ENCODE peak calls at places on chromosomes 6 and 20, in eight cellular contexts. One of them, this sample, is unnamed.
A peak's percentile ranks its signal among the peaks of the same experiment; 100 is the strongest.

GRCh38 chr20:46062151-46062550 is 27.6 kb downstream of the NCOA5 start:
- DNase-seq in K562: no peak
- DNase-seq in HepG2: no peak
- DNase-seq in sigmoid colon: no peak
- DNase-seq in GM23338: no peak
- DNase-seq in breast epithelium: no peak
- DNase-seq in transverse colon: no peak
- DNase-seq in suprapubic skin: no peak
- DNase-seq in this sample: no peak

GRCh38 chr6:30129818-30130679 is 5.9 kb upstream of the TRIM40 start:
- DNase-seq in breast epithelium: no peak
- DNase-seq in suprapubic skin: no peak
- DNase-seq in sigmoid colon: no peak
- DNase-seq in transverse colon: no peak
- DNase-seq in K562: no peak
- DNase-seq in HepG2: no peak
- DNase-seq in GM23338: no peak
- DNase-seq in this sample: no peak

GRCh38 chr6:71080151-71080550 is 123.3 kb upstream of the B3GAT2 start:
- DNase-seq in HepG2: no peak
- DNase-seq in K562: no peak
- DNase-seq in suprapubic skin: no peak
- DNase-seq in sigmoid colon: no peak
- DNase-seq in GM23338: no peak
- DNase-seq in transverse colon: no peak
- DNase-seq in breast epithelium: no peak
- DNase-seq in this sample: no peak

GRCh38 chr6:118996289-118996820 is 61.4 kb upstream of the MCM9 start:
- DNase-seq in transverse colon: no peak
- DNase-seq in breast epithelium: no peak
- DNase-seq in K562: no peak
- DNase-seq in HepG2: no peak
- DNase-seq in sigmoid colon: no peak
- DNase-seq in suprapubic skin: no peak
- DNase-seq in GM23338: no peak
- DNase-seq in this sample: no peak

GRCh38 chr6:17985934-17986655 is 1.3 kb downstream of the KIF13A start:
- DNase-seq in HepG2: no peak
- DNase-seq in suprapubic skin: no peak
- DNase-seq in GM23338: no peak
- DNase-seq in K562: no peak
- DNase-seq in transverse colon: no peak
- DNase-seq in sigmoid colon: no peak
- DNase-seq in breast epithelium: no peak
- DNase-seq in this sample: no peak

GRCh38 chr20:10771435-10772140 is 97.8 kb upstream of the JAG1 start:
- DNase-seq in suprapubic skin: no peak
- DNase-seq in breast epithelium: no peak
- DNase-seq in transverse colon: no peak
- DNase-seq in sigmoid colon: no peak
- DNase-seq in HepG2: no peak
- DNase-seq in K562: no peak
- DNase-seq in GM23338: no peak
- DNase-seq in this sample: no peak

GRCh38 chr20:44540834-44541233 is 19.0 kb upstream of the SERINC3 start:
- DNase-seq in suprapubic skin: no peak
- DNase-seq in GM23338: peak; percentile 39
- DNase-seq in HepG2: no peak
- DNase-seq in transverse colon: no peak
- DNase-seq in breast epithelium: no peak
- DNase-seq in sigmoid colon: no peak
- DNase-seq in K562: no peak
- DNase-seq in this sample: no peak

GRCh38 chr6:168609914-168610490 is 169.0 kb downstream of the SMOC2 start:
- DNase-seq in K562: no peak
- DNase-seq in breast epithelium: no peak
- DNase-seq in transverse colon: no peak
- DNase-seq in GM23338: no peak
- DNase-seq in HepG2: no peak
- DNase-seq in sigmoid colon: peak; percentile 44
- DNase-seq in suprapubic skin: no peak
- DNase-seq in this sample: no peak

GRCh38 chr6:30800876-30801275 is 56.5 kb upstream of the IER3 start:
- DNase-seq in breast epithelium: no peak
- DNase-seq in suprapubic skin: no peak
- DNase-seq in GM23338: no peak
- DNase-seq in sigmoid colon: no peak
- DNase-seq in transverse colon: no peak
- DNase-seq in HepG2: no peak
- DNase-seq in K562: no peak
- DNase-seq in this sample: no peak

GRCh38 chr20:18388860-18389259 is 78.0 kb downstream of the DZANK1 start:
- DNase-seq in K562: no peak
- DNase-seq in GM23338: no peak
- DNase-seq in breast epithelium: no peak
- DNase-seq in HepG2: peak; percentile 95
- DNase-seq in sigmoid colon: no peak
- DNase-seq in suprapubic skin: no peak
- DNase-seq in transverse colon: no peak
- DNase-seq in this sample: no peak

GRCh38 chr20:49445176-49445575 is 37.3 kb downstream of the KCNB1 start:
- DNase-seq in HepG2: no peak
- DNase-seq in GM23338: no peak
- DNase-seq in breast epithelium: no peak
- DNase-seq in K562: no peak
- DNase-seq in suprapubic skin: no peak
- DNase-seq in sigmoid colon: peak; percentile 58
- DNase-seq in transverse colon: no peak
- DNase-seq in this sample: no peak

GRCh38 chr6:122753688-122754056 is 25.8 kb upstream of the FABP7 start:
- DNase-seq in transverse colon: no peak
- DNase-seq in HepG2: no peak
- DNase-seq in sigmoid colon: no peak
- DNase-seq in suprapubic skin: no peak
- DNase-seq in GM23338: no peak
- DNase-seq in K562: no peak
- DNase-seq in breast epithelium: no peak
- DNase-seq in this sample: no peak

GRCh38 chr6:136607932-136608772 is 57.9 kb upstream of the MAP7 start:
- DNase-seq in GM23338: peak; percentile 90
- DNase-seq in HepG2: peak; percentile 59
- DNase-seq in suprapubic skin: no peak
- DNase-seq in breast epithelium: peak; percentile 74
- DNase-seq in sigmoid colon: no peak
- DNase-seq in K562: peak; percentile 57
- DNase-seq in transverse colon: peak; percentile 83
- DNase-seq in this sample: peak; percentile 66

GRCh38 chr6:149566372-149567193 is at the start of gene GINM1:
- DNase-seq in sigmoid colon: peak; percentile 77
- DNase-seq in transverse colon: peak; percentile 66
- DNase-seq in HepG2: peak; percentile 44
- DNase-seq in breast epithelium: peak; percentile 63
- DNase-seq in GM23338: peak; percentile 77
- DNase-seq in suprapubic skin: peak; percentile 84
- DNase-seq in K562: peak; percentile 62
- DNase-seq in this sample: peak; percentile 53

GRCh38 chr6:118263929-118264486 is 284.1 kb upstream of the PLN start:
- DNase-seq in K562: no peak
- DNase-seq in sigmoid colon: no peak
- DNase-seq in HepG2: peak; percentile 30
- DNase-seq in GM23338: peak; percentile 76
- DNase-seq in suprapubic skin: no peak
- DNase-seq in transverse colon: no peak
- DNase-seq in breast epithelium: no peak
- DNase-seq in this sample: no peak

GRCh38 chr6:155080876-155081845 is 86.0 kb downstream of the TIAM2 start:
- DNase-seq in transverse colon: no peak
- DNase-seq in breast epithelium: no peak
- DNase-seq in K562: no peak
- DNase-seq in GM23338: no peak
- DNase-seq in sigmoid colon: no peak
- DNase-seq in suprapubic skin: no peak
- DNase-seq in HepG2: no peak
- DNase-seq in this sample: no peak

GRCh38 chr6:79574636-79575035 is 37.4 kb upstream of the LCA5 start:
- DNase-seq in K562: no peak
- DNase-seq in transverse colon: no peak
- DNase-seq in breast epithelium: no peak
- DNase-seq in GM23338: peak; percentile 46
- DNase-seq in suprapubic skin: no peak
- DNase-seq in HepG2: peak; percentile 84
- DNase-seq in sigmoid colon: no peak
- DNase-seq in this sample: no peak

DNA sequence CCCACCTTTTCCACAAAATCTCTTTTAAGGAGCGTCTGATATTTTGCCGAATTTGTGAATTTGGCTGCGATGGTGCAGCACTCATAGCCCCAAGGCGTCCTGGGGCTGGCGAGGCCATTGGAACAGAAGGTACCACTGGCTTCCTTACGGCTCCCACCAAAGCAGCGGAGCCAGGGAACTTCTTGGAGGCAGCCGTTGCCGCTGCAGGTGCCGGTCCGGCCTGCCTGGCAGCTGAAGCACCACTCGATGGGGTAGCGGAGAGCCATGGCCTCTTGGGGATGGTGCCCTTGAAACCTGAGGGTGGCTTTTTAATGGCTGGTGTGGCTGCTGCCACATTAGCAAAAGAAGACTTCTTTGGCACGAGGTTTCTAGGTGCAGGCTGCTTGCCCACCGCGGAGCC is 29.8 kb downstream of the DIDO1 start:
- DNase-seq in sigmoid colon: no peak
- DNase-seq in K562: no peak
- DNase-seq in HepG2: no peak
- DNase-seq in breast epithelium: no peak
- DNase-seq in transverse colon: no peak
- DNase-seq in suprapubic skin: no peak
- DNase-seq in GM23338: no peak
- DNase-seq in this sample: no peak
- TF ChIP-seq POLR2AphosphoS5 in sigmoid colon: no peak
- TF ChIP-seq POLR2AphosphoS5 in K562: no peak
- TF ChIP-seq POLR2AphosphoS5 in HepG2: no peak
- TF ChIP-seq POLR2AphosphoS5 in breast epithelium: no peak
- TF ChIP-seq POLR2AphosphoS5 in transverse colon: no peak
- TF ChIP-seq POLR2AphosphoS5 in suprapubic skin: no peak
- TF ChIP-seq POLR2AphosphoS5 in GM23338: no peak
- TF ChIP-seq POLR2AphosphoS5 in this sample: no peak

DNA sequence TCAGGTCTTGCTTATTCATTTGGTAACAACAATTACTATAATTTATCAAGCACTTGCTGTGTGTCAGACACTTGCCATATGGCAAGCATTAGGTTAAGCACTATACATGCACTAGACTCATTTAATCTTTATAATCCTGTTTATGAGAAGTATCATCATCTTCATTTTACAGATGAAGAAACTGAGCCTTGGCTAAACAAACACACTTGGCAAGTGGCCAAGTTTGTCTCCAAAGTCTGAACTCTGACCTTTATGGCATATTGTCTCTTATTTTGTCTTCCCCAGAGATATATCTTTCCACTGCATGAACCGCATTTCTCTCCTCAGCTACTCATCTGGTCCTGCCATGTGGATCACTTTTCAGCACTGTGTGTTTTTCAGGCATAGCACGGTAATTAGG is 4.7 kb downstream of the ADGRF5 start:
- DNase-seq in transverse colon: no peak
- DNase-seq in K562: no peak
- DNase-seq in GM23338: no peak
- DNase-seq in breast epithelium: no peak
- DNase-seq in sigmoid colon: no peak
- DNase-seq in suprapubic skin: no peak
- DNase-seq in HepG2: no peak
- DNase-seq in this sample: no peak
- H3K4me3 ChIP-seq in transverse colon: no peak overlapping the region
- H3K4me3 ChIP-seq in K562: no peak overlapping the region
- H3K4me3 ChIP-seq in GM23338: no peak overlapping the region
- H3K4me3 ChIP-seq in breast epithelium: no peak overlapping the region
- H3K4me3 ChIP-seq in sigmoid colon: no peak overlapping the region
- H3K4me3 ChIP-seq in suprapubic skin: no peak overlapping the region
- H3K4me3 ChIP-seq in HepG2: no peak overlapping the region
- H3K4me3 ChIP-seq in this sample: no peak overlapping the region

GRCh38 chr6:10259676-10260075 is 155.2 kb downstream of the TFAP2A start:
- DNase-seq in suprapubic skin: no peak
- DNase-seq in transverse colon: no peak
- DNase-seq in HepG2: no peak
- DNase-seq in breast epithelium: no peak
- DNase-seq in K562: no peak
- DNase-seq in GM23338: no peak
- DNase-seq in sigmoid colon: no peak
- DNase-seq in this sample: no peak

GRCh38 chr6:10258341-10258740 is 156.5 kb downstream of the TFAP2A start:
- DNase-seq in sigmoid colon: no peak
- DNase-seq in breast epithelium: no peak
- DNase-seq in K562: no peak
- DNase-seq in GM23338: no peak
- DNase-seq in transverse colon: no peak
- DNase-seq in HepG2: no peak
- DNase-seq in suprapubic skin: no peak
- DNase-seq in this sample: no peak

GRCh38 chr6:10250655-10251220 is 164.1 kb downstream of the TFAP2A start:
- DNase-seq in breast epithelium: no peak
- DNase-seq in GM23338: no peak
- DNase-seq in suprapubic skin: no peak
- DNase-seq in transverse colon: no peak
- DNase-seq in sigmoid colon: no peak
- DNase-seq in K562: no peak
- DNase-seq in HepG2: no peak
- DNase-seq in this sample: no peak

GRCh38 chr6:10256113-10256690 is 158.7 kb downstream of the TFAP2A start:
- DNase-seq in GM23338: peak; percentile 67
- DNase-seq in HepG2: no peak
- DNase-seq in K562: peak; percentile 31
- DNase-seq in breast epithelium: no peak
- DNase-seq in suprapubic skin: no peak
- DNase-seq in sigmoid colon: no peak
- DNase-seq in transverse colon: no peak
- DNase-seq in this sample: peak; percentile 19
- TF ChIP-seq CTCF in GM23338: peak; percentile 47
- TF ChIP-seq CTCF in HepG2: no peak
- TF ChIP-seq CTCF in K562: peak; percentile 46
- TF ChIP-seq CTCF in breast epithelium: peak; percentile 15
- TF ChIP-seq CTCF in suprapubic skin: no peak
- TF ChIP-seq CTCF in sigmoid colon: peak; percentile 33
- TF ChIP-seq CTCF in transverse colon: peak; percentile 19
- TF ChIP-seq CTCF in this sample: peak; percentile 14

GRCh38 chr6:116371384-116372209 is 850 bp downstream of the DSE start:
- DNase-seq in sigmoid colon: peak; percentile 92
- DNase-seq in GM23338: peak; percentile 88
- DNase-seq in suprapubic skin: peak; percentile 93
- DNase-seq in transverse colon: peak; percentile 64
- DNase-seq in K562: no peak
- DNase-seq in HepG2: no peak
- DNase-seq in breast epithelium: peak; percentile 66
- DNase-seq in this sample: no peak
- TF ChIP-seq POLR2AphosphoS5 in sigmoid colon: peak; percentile 45
- TF ChIP-seq POLR2AphosphoS5 in GM23338: no peak
- TF ChIP-seq POLR2AphosphoS5 in suprapubic skin: peak; percentile 7
- TF ChIP-seq POLR2AphosphoS5 in transverse colon: peak; percentile 37
- TF ChIP-seq POLR2AphosphoS5 in K562: no peak
- TF ChIP-seq POLR2AphosphoS5 in HepG2: no peak
- TF ChIP-seq POLR2AphosphoS5 in breast epithelium: peak; percentile 13
- TF ChIP-seq POLR2AphosphoS5 in this sample: no peak

GRCh38 chr6:35453236-35453635 is 1.1 kb downstream of the FANCE start:
- DNase-seq in suprapubic skin: no peak
- DNase-seq in sigmoid colon: no peak
- DNase-seq in transverse colon: no peak
- DNase-seq in breast epithelium: no peak
- DNase-seq in HepG2: no peak
- DNase-seq in K562: no peak
- DNase-seq in GM23338: no peak
- DNase-seq in this sample: no peak
- H3K4me3 ChIP-seq in suprapubic skin: peak overlapping the region; percentile 74
- H3K4me3 ChIP-seq in sigmoid colon: peak overlapping the region; percentile 69
- H3K4me3 ChIP-seq in transverse colon: peak overlapping the region; percentile 66
- H3K4me3 ChIP-seq in breast epithelium: peak overlapping the region; percentile 73
- H3K4me3 ChIP-seq in HepG2: peak overlapping the region; percentile 77
- H3K4me3 ChIP-seq in K562: peak overlapping the region; percentile 73
- H3K4me3 ChIP-seq in GM23338: peak overlapping the region; percentile 83
- H3K4me3 ChIP-seq in this sample: peak overlapping the region; percentile 79